ENCODE peak calls at places on chromosomes 4 and X, in five cellular contexts. Z is endothelial cell, R is thoracic aorta, L is HFFc6, U is BJ. M is an unnamed sample.
A peak's percentile ranks its signal among the peaks of the same experiment; 100 is the strongest.

GRCh38 chr4:146654976-146655761 is 16.5 kb downstream of the POU4F2 start:
- DNase-seq in Z (peak; percentile 70), R (no peak), L (no peak), U (no peak), M (peak; percentile 82)

GRCh38 chr4:169971456-169972015 is 54.7 kb downstream of the MFAP3L start:
- DNase-seq in Z (no peak), R (no peak), L (no peak), U (no peak), M (no peak)

GRCh38 chr4:47031713-47032404 is 492 bp downstream of the GABRB1 start:
- DNase-seq in Z (no peak), R (no peak), L (no peak), U (no peak), M (no peak)

GRCh38 chr4:161522031-161522430 is 641.8 kb downstream of the FSTL5 start:
- DNase-seq in Z (no peak), R (no peak), L (no peak), U (no peak), M (no peak)

GRCh38 chr4:24315056-24315455 is 269.3 kb downstream of the DHX15 start:
- DNase-seq in Z (no peak), R (no peak), L (no peak), U (no peak), M (no peak)

GRCh38 chr4:14787221-14787620 is 215.1 kb upstream of the CPEB2 start:
- DNase-seq in Z (no peak), R (no peak), L (no peak), U (no peak), M (no peak)

GRCh38 chrX:153692611-153693156 is 5.0 kb downstream of the SLC6A8 start:
- DNase-seq in Z (no peak), R (no peak), L (no peak), U (no peak), M (no peak)

GRCh38 chr4:34791224-34791623 is 1453.1 kb downstream of the ARAP2 start:
- DNase-seq in Z (no peak), R (no peak), L (no peak), U (no peak), M (no peak)

GRCh38 chrX:33188286-33188685 is 23.1 kb downstream of the DMD start:
- DNase-seq in Z (no peak), R (no peak), L (no peak), U (no peak), M (no peak)

GRCh38 chr4:107564326-107564725 is 155.7 kb downstream of the PAPSS1 start:
- DNase-seq in Z (no peak), R (no peak), L (no peak), U (no peak), M (no peak)

GRCh38 chrX:41589634-41590270 is 99.0 kb upstream of the GPR34 start:
- DNase-seq in Z (no peak), R (no peak), L (peak; percentile 13), U (peak; percentile 45), M (no peak)

GRCh38 chr4:7547368-7548040 is 112.8 kb upstream of the PSAPL1 start:
- DNase-seq in Z (no peak), R (no peak), L (no peak), U (no peak), M (no peak)

GRCh38 chrX:11908371-11908770 is 150.3 kb downstream of the MSL3 start:
- DNase-seq in Z (peak; percentile 9), R (no peak), L (peak; percentile 3), U (no peak), M (no peak)

GRCh38 chr4:6763330-6763851 is 19.1 kb upstream of the KIAA0232 start:
- DNase-seq in Z (no peak), R (no peak), L (no peak), U (no peak), M (no peak)

GRCh38 chr4:99610605-99611172 is 36.1 kb downstream of the MTTP start:
- DNase-seq in Z (no peak), R (no peak), L (peak; percentile 1), U (no peak), M (no peak)

GRCh38 chrX:109393859-109394258 is 88.0 kb downstream of the GUCY2F start:
- DNase-seq in Z (no peak), R (no peak), L (no peak), U (no peak), M (no peak)

GRCh38 chr4:186104114-186104894 is at the start of gene FAM149A:
- DNase-seq in Z (no peak), R (no peak), L (no peak), U (no peak), M (peak; percentile 59)

GRCh38 chrX:97027384-97027922 is 143.7 kb downstream of the RPA4 start:
- DNase-seq in Z (no peak), R (no peak), L (no peak), U (no peak), M (no peak)

GRCh38 chr4:31104033-31104432 is 383.9 kb downstream of the PCDH7 start:
- DNase-seq in Z (no peak), R (no peak), L (no peak), U (no peak), M (no peak)
- TF ChIP-seq CTCF in Z (no peak), R (no peak), L (no peak), U (no peak), M (no peak)

GRCh38 chr4:114132830-114133229 is 153.4 kb upstream of the ARSJ start:
- DNase-seq in Z (no peak), R (no peak), L (no peak), U (no peak), M (no peak)
- TF ChIP-seq CTCF in Z (peak; percentile 56), R (no peak), L (peak; percentile 63), U (peak; percentile 19), M (peak; percentile 52)

GRCh38 chr4:176635372-176636261 is 157.1 kb downstream of the VEGFC start:
- DNase-seq in Z (no peak), R (no peak), L (peak; percentile 63), U (no peak), M (no peak)
- TF ChIP-seq CTCF in Z (no peak), R (no peak), L (no peak), U (no peak), M (no peak)

DNA sequence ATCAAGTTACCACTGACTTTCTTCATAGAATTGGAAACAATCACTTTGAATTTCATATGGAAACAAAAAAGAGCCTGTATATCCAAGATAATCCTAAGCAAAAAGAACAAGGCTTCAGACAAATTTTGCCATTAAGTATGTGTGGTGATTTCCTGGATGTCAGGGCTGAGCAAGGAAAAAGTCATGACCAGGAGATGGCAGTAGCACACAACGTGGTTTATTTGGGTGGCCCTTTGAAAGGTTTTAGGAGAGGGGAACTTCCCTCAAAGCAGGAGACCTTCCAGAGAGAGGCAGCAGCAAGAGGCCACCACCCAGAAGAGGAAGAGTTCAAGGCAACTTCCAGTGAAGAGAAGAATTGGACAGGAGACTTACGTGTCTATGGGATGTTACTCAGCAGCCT is 18.1 kb upstream of the ZXDB start:
- DNase-seq in Z (peak; percentile 9), R (no peak), L (no peak), U (no peak), M (no peak)
- TF ChIP-seq CTCF in Z (no peak), R (peak; percentile 14), L (peak; percentile 63), U (peak; percentile 43), M (no peak)

GRCh38 chrX:111719426-111720210 is 38.6 kb downstream of the ALG13 start:
- DNase-seq in Z (no peak), R (no peak), L (peak; percentile 18), U (no peak), M (no peak)
- TF ChIP-seq CTCF in Z (no peak), R (no peak), L (peak; percentile 63), U (peak; percentile 22), M (peak; percentile 23)

GRCh38 chrX:119391279-119391678 is 7.9 kb upstream of the SLC25A43 start:
- DNase-seq in Z (no peak), R (no peak), L (peak; percentile 12), U (no peak), M (no peak)
- TF ChIP-seq CTCF in Z (no peak), R (no peak), L (peak; percentile 64), U (peak; percentile 41), M (no peak)

DNA sequence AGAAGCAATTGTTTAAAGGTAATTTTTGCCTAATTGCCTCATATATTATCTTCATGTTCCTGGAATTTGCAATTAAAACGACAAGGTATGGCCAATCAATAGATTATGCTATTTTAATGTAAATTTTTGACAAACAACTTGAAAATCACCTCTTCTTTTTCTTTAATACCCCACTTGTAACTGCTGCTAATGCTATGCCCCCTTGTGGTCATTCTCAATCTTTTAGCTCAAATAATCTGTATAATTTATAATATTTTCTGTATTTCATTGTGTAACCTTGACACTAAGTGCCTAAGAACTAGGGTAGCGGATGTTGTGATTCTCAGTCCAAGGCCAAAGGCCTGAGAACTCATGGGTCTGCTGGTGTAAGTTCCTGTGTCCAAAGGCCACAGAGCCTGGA is 831.7 kb upstream of the POU3F4 start:
- DNase-seq in Z (no peak), R (no peak), L (no peak), U (no peak), M (no peak)
- TF ChIP-seq CTCF in Z (peak; percentile 44), R (no peak), L (peak; percentile 55), U (no peak), M (peak; percentile 43)

M was measured in glutamatergic neuron.